ENCODE peak calls at places on chromosomes 3 and 15, in eight cellular contexts. One of them, this sample, is unnamed.
A peak's percentile ranks its signal among the peaks of the same experiment; 100 is the strongest.

GRCh38 chr15:72037321-72037720 is 80.6 kb downstream of the MYO9A start:
- DNase-seq in stomach: no peak
- DNase-seq in sigmoid colon: no peak
- DNase-seq in GM12878: no peak
- DNase-seq in spleen: no peak
- DNase-seq in prostate gland: no peak
- DNase-seq in HepG2: peak; percentile 1
- DNase-seq in transverse colon: no peak
- DNase-seq in this sample: no peak

GRCh38 chr15:86595741-86596140 is 516.1 kb downstream of the AGBL1 start:
- DNase-seq in stomach: no peak
- DNase-seq in sigmoid colon: no peak
- DNase-seq in GM12878: no peak
- DNase-seq in spleen: no peak
- DNase-seq in prostate gland: no peak
- DNase-seq in HepG2: no peak
- DNase-seq in transverse colon: no peak
- DNase-seq in this sample: no peak

GRCh38 chr3:195394700-195395099 is 48.1 kb downstream of the ACAP2 start:
- DNase-seq in stomach: no peak
- DNase-seq in sigmoid colon: no peak
- DNase-seq in GM12878: no peak
- DNase-seq in spleen: no peak
- DNase-seq in prostate gland: no peak
- DNase-seq in HepG2: no peak
- DNase-seq in transverse colon: no peak
- DNase-seq in this sample: no peak

GRCh38 chr15:85477730-85478129 is 97.3 kb downstream of the AKAP13 start:
- DNase-seq in stomach: no peak
- DNase-seq in sigmoid colon: no peak
- DNase-seq in GM12878: no peak
- DNase-seq in spleen: no peak
- DNase-seq in prostate gland: no peak
- DNase-seq in HepG2: no peak
- DNase-seq in transverse colon: no peak
- DNase-seq in this sample: no peak

GRCh38 chr3:83002869-83003445 is 1241.5 kb upstream of the GBE1 start:
- DNase-seq in stomach: no peak
- DNase-seq in sigmoid colon: no peak
- DNase-seq in GM12878: no peak
- DNase-seq in spleen: no peak
- DNase-seq in prostate gland: no peak
- DNase-seq in HepG2: no peak
- DNase-seq in transverse colon: no peak
- DNase-seq in this sample: no peak

GRCh38 chr3:67655364-67656121 is 1.1 kb upstream of the SUCLG2 start:
- DNase-seq in stomach: peak; percentile 45
- DNase-seq in sigmoid colon: no peak
- DNase-seq in GM12878: peak; percentile 57
- DNase-seq in spleen: peak; percentile 88
- DNase-seq in prostate gland: peak; percentile 15
- DNase-seq in HepG2: peak; percentile 20
- DNase-seq in transverse colon: peak; percentile 73
- DNase-seq in this sample: no peak

GRCh38 chr3:72382460-72382859 is 465.8 kb downstream of the SHQ1 start:
- DNase-seq in stomach: no peak
- DNase-seq in sigmoid colon: no peak
- DNase-seq in GM12878: no peak
- DNase-seq in spleen: no peak
- DNase-seq in prostate gland: no peak
- DNase-seq in HepG2: no peak
- DNase-seq in transverse colon: no peak
- DNase-seq in this sample: no peak

GRCh38 chr3:172713316-172713715 is 2.4 kb upstream of the NCEH1 start:
- DNase-seq in stomach: no peak
- DNase-seq in sigmoid colon: no peak
- DNase-seq in GM12878: no peak
- DNase-seq in spleen: no peak
- DNase-seq in prostate gland: no peak
- DNase-seq in HepG2: no peak
- DNase-seq in transverse colon: no peak
- DNase-seq in this sample: no peak

GRCh38 chr3:159200176-159200575 is 398.3 kb downstream of the MFSD1 start:
- DNase-seq in stomach: no peak
- DNase-seq in sigmoid colon: no peak
- DNase-seq in GM12878: no peak
- DNase-seq in spleen: no peak
- DNase-seq in prostate gland: no peak
- DNase-seq in HepG2: no peak
- DNase-seq in transverse colon: no peak
- DNase-seq in this sample: no peak

GRCh38 chr3:172542089-172542488 is 18.9 kb upstream of the TNFSF10 start:
- DNase-seq in stomach: no peak
- DNase-seq in sigmoid colon: no peak
- DNase-seq in GM12878: no peak
- DNase-seq in spleen: no peak
- DNase-seq in prostate gland: no peak
- DNase-seq in HepG2: no peak
- DNase-seq in transverse colon: no peak
- DNase-seq in this sample: no peak

GRCh38 chr3:162437480-162437879 is 940.9 kb downstream of the OTOL1 start:
- DNase-seq in stomach: no peak
- DNase-seq in sigmoid colon: no peak
- DNase-seq in GM12878: no peak
- DNase-seq in spleen: no peak
- DNase-seq in prostate gland: no peak
- DNase-seq in HepG2: no peak
- DNase-seq in transverse colon: no peak
- DNase-seq in this sample: no peak

GRCh38 chr15:66592505-66593218 is 26.9 kb upstream of the LCTL start:
- DNase-seq in stomach: peak; percentile 52
- DNase-seq in sigmoid colon: no peak
- DNase-seq in GM12878: no peak
- DNase-seq in spleen: no peak
- DNase-seq in prostate gland: no peak
- DNase-seq in HepG2: no peak
- DNase-seq in transverse colon: peak; percentile 14
- DNase-seq in this sample: no peak

GRCh38 chr3:111299070-111299672 is 227.6 kb downstream of the NECTIN3 start:
- DNase-seq in stomach: no peak
- DNase-seq in sigmoid colon: no peak
- DNase-seq in GM12878: no peak
- DNase-seq in spleen: no peak
- DNase-seq in prostate gland: no peak
- DNase-seq in HepG2: no peak
- DNase-seq in transverse colon: no peak
- DNase-seq in this sample: no peak

GRCh38 chr15:78479650-78480049 is 27.7 kb upstream of the HYKK start:
- DNase-seq in stomach: no peak
- DNase-seq in sigmoid colon: no peak
- DNase-seq in GM12878: no peak
- DNase-seq in spleen: no peak
- DNase-seq in prostate gland: no peak
- DNase-seq in HepG2: no peak
- DNase-seq in transverse colon: no peak
- DNase-seq in this sample: no peak

GRCh38 chr15:62067448-62068044 is 769 bp downstream of the C2CD4A start:
- DNase-seq in stomach: peak; percentile 37
- DNase-seq in sigmoid colon: peak; percentile 67
- DNase-seq in GM12878: no peak
- DNase-seq in spleen: peak; percentile 82
- DNase-seq in prostate gland: peak; percentile 12
- DNase-seq in HepG2: no peak
- DNase-seq in transverse colon: peak; percentile 28
- DNase-seq in this sample: no peak

GRCh38 chr3:11159421-11159904 is 5.2 kb downstream of the HRH1 start:
- DNase-seq in stomach: no peak
- DNase-seq in sigmoid colon: peak; percentile 87
- DNase-seq in GM12878: no peak
- DNase-seq in spleen: peak; percentile 22
- DNase-seq in prostate gland: no peak
- DNase-seq in HepG2: no peak
- DNase-seq in transverse colon: peak; percentile 26
- DNase-seq in this sample: peak; percentile 94
- TF ChIP-seq POLR2AphosphoS5 in stomach: no peak
- TF ChIP-seq POLR2AphosphoS5 in sigmoid colon: peak; percentile 11
- TF ChIP-seq POLR2AphosphoS5 in GM12878: no peak
- TF ChIP-seq POLR2AphosphoS5 in spleen: no peak
- TF ChIP-seq POLR2AphosphoS5 in prostate gland: no peak
- TF ChIP-seq POLR2AphosphoS5 in HepG2: no peak
- TF ChIP-seq POLR2AphosphoS5 in transverse colon: no peak
- TF ChIP-seq POLR2AphosphoS5 in this sample: peak; percentile 72

GRCh38 chr15:64152507-64153387 is 1.2 kb downstream of the SNX22 start:
- DNase-seq in stomach: no peak
- DNase-seq in sigmoid colon: no peak
- DNase-seq in GM12878: no peak
- DNase-seq in spleen: no peak
- DNase-seq in prostate gland: no peak
- DNase-seq in HepG2: no peak
- DNase-seq in transverse colon: peak; percentile 23
- DNase-seq in this sample: no peak
- TF ChIP-seq POLR2A in stomach: no peak
- TF ChIP-seq POLR2A in sigmoid colon: no peak
- TF ChIP-seq POLR2A in GM12878: peak; percentile 3
- TF ChIP-seq POLR2A in spleen: no peak
- TF ChIP-seq POLR2A in prostate gland: no peak
- TF ChIP-seq POLR2A in HepG2: no peak
- TF ChIP-seq POLR2A in transverse colon: no peak
- TF ChIP-seq POLR2A in this sample: no peak

GRCh38 chr15:50252556-50252955 is 13.0 kb downstream of the HDC start:
- DNase-seq in stomach: no peak
- DNase-seq in sigmoid colon: no peak
- DNase-seq in GM12878: no peak
- DNase-seq in spleen: no peak
- DNase-seq in prostate gland: no peak
- DNase-seq in HepG2: no peak
- DNase-seq in transverse colon: no peak
- DNase-seq in this sample: no peak
- H3K27ac ChIP-seq in stomach: no peak overlapping the region
- H3K27ac ChIP-seq in sigmoid colon: no peak overlapping the region
- H3K27ac ChIP-seq in GM12878: no peak overlapping the region
- H3K27ac ChIP-seq in spleen: no peak overlapping the region
- H3K27ac ChIP-seq in prostate gland: no peak overlapping the region
- H3K27ac ChIP-seq in HepG2: no peak overlapping the region
- H3K27ac ChIP-seq in transverse colon: no peak overlapping the region
- H3K27ac ChIP-seq in this sample: no peak overlapping the region

GRCh38 chr3:47989981-47990440 is 26.2 kb downstream of the MAP4 start:
- DNase-seq in stomach: peak; percentile 79
- DNase-seq in sigmoid colon: peak; percentile 94
- DNase-seq in GM12878: peak; percentile 37
- DNase-seq in spleen: no peak
- DNase-seq in prostate gland: peak; percentile 84
- DNase-seq in HepG2: peak; percentile 76
- DNase-seq in transverse colon: peak; percentile 72
- DNase-seq in this sample: no peak
- TF ChIP-seq POLR2AphosphoS5 in stomach: no peak
- TF ChIP-seq POLR2AphosphoS5 in sigmoid colon: no peak
- TF ChIP-seq POLR2AphosphoS5 in GM12878: no peak
- TF ChIP-seq POLR2AphosphoS5 in spleen: no peak
- TF ChIP-seq POLR2AphosphoS5 in prostate gland: peak; percentile 75
- TF ChIP-seq POLR2AphosphoS5 in HepG2: no peak
- TF ChIP-seq POLR2AphosphoS5 in transverse colon: no peak
- TF ChIP-seq POLR2AphosphoS5 in this sample: no peak

This sample was measured in vagina.